ENCODE peak calls at places on chromosomes 2 and 18, in four cellular contexts. D, B, A and U are unnamed samples.

GRCh38 chr2:135898234-135898786 is 22.1 kb upstream of the MCM6 start:
- ATAC-seq in B (no peak), D (no peak), A (no peak), U (no peak)

GRCh38 chr2:47864566-47864965 is 41.7 kb downstream of the FBXO11 start:
- ATAC-seq in D (no peak), A (peak), B (no peak), U (no peak)

GRCh38 chr2:168626096-168626495 is 170.0 kb downstream of the CERS6 start:
- ATAC-seq in D (no peak), A (peak), B (no peak), U (no peak)

GRCh38 chr2:96501471-96501874 is 3.7 kb downstream of the NEURL3 start:
- ATAC-seq in B (no peak), A (peak), D (no peak), U (no peak)

GRCh38 chr2:128603411-128603924 is 284.8 kb upstream of the HS6ST1 start:
- ATAC-seq in B (no peak), D (peak), A (no peak), U (no peak)

GRCh38 chr2:106184394-106184793 is 9.7 kb downstream of the UXS1 start:
- ATAC-seq in B (no peak), D (no peak), A (peak), U (no peak)

GRCh38 chr2:6852210-6852609 is 13.5 kb downstream of the CMPK2 start:
- ATAC-seq in A (no peak), D (no peak), B (no peak), U (no peak)

GRCh38 chr18:49758263-49758610 is 55.1 kb downstream of the ACAA2 start:
- ATAC-seq in D (no peak), A (no peak), B (peak), U (no peak)

GRCh38 chr18:55988537-55988936 is 400.5 kb upstream of the TCF4 start:
- ATAC-seq in B (no peak), A (no peak), D (peak), U (peak)

GRCh38 chr2:39762448-39762847 is 16.6 kb downstream of the THUMPD2 start:
- ATAC-seq in B (no peak), D (no peak), A (no peak), U (no peak)

GRCh38 chr2:105403785-105404698 is 5.2 kb upstream of the FHL2 start:
- ATAC-seq in A (no peak), B (peak), D (peak), U (no peak)

GRCh38 chr2:72888438-72889202 is 1.4 kb downstream of the SPR start:
- ATAC-seq in A (no peak), B (no peak), D (no peak), U (no peak)

GRCh38 chr18:42141439-42141838 is 186.4 kb downstream of the PIK3C3 start:
- ATAC-seq in B (no peak), D (no peak), A (no peak), U (no peak)

GRCh38 chr18:66949419-66949818 is 345.5 kb upstream of the CDH19 start:
- ATAC-seq in D (no peak), A (no peak), B (no peak), U (no peak)

GRCh38 chr2:12606472-12607000 is 110.2 kb upstream of the TRIB2 start:
- ATAC-seq in B (no peak), D (peak), A (no peak), U (no peak)

GRCh38 chr2:134140251-134140661 is 113.6 kb upstream of the MGAT5 start:
- ATAC-seq in D (no peak), A (no peak), B (no peak), U (no peak)

GRCh38 chr2:84276585-84277255 is 182.4 kb downstream of the SUCLG1 start:
- ATAC-seq in D (no peak), A (no peak), B (no peak), U (no peak)

GRCh38 chr2:237184192-237184922 is 98.7 kb downstream of the COPS8 start:
- ATAC-seq in B (peak), D (peak), A (no peak), U (no peak)

GRCh38 chr2:134250840-134251461 is 2.9 kb upstream of the MGAT5 start:
- ATAC-seq in B (no peak), A (peak), D (no peak), U (no peak)

GRCh38 chr2:9637330-9637729 is 6.5 kb upstream of the YWHAQ start:
- ATAC-seq in B (peak), D (no peak), A (peak), U (no peak)

GRCh38 chr2:102005989-102006885 is 14.5 kb downstream of the IL1R2 start:
- ATAC-seq in D (peak), A (peak), B (peak), U (peak)

GRCh38 chr2:17163628-17164027 is 354.6 kb downstream of the RAD51AP2 start:
- ATAC-seq in D (no peak), B (no peak), A (no peak), U (no peak)

GRCh38 chr18:53101719-53102118 is 761.7 kb downstream of the DCC start:
- ATAC-seq in A (no peak), D (no peak), B (no peak), U (no peak)

GRCh38 chr2:85165291-85165690 is 32.1 kb downstream of the TCF7L1 start:
- ATAC-seq in D (no peak), B (no peak), A (no peak), U (no peak)

GRCh38 chr2:42184346-42184745 is 15.2 kb downstream of the EML4 start:
- ATAC-seq in B (no peak), A (no peak), D (no peak), U (no peak)

GRCh38 chr2:130381619-130382018 is 25.8 kb downstream of the PTPN18 start:
- ATAC-seq in B (no peak), D (no peak), A (peak), U (no peak)

GRCh38 chr18:32469190-32469611 is 1.5 kb downstream of the GAREM1 start:
- ATAC-seq in A (no peak), B (peak), D (no peak), U (no peak)

GRCh38 chr2:134855709-134856108 is 17.3 kb downstream of the ACMSD start:
- ATAC-seq in B (peak), D (no peak), A (no peak), U (no peak)

GRCh38 chr18:63218472-63218871 is 101.1 kb downstream of the BCL2 start:
- ATAC-seq in B (no peak), D (peak), A (no peak), U (no peak)

GRCh38 chr2:130846233-130846632 is 9.5 kb downstream of the ARHGEF4 start:
- ATAC-seq in A (no peak), B (no peak), D (no peak), U (no peak)

GRCh38 chr2:144471316-144472045 is 48.4 kb downstream of the ZEB2 start:
- ATAC-seq in A (peak), B (no peak), D (no peak), U (no peak)

GRCh38 chr18:37577051-37577611 is 11.5 kb upstream of the CELF4 start:
- ATAC-seq in A (no peak), D (peak), B (no peak), U (no peak)

GRCh38 chr2:172927381-172928357 is 148.0 kb upstream of the MAP3K20 start:
- ATAC-seq in B (no peak), D (peak), A (no peak), U (peak)

GRCh38 chr2:238362611-238363010 is 42.3 kb downstream of the TRAF3IP1 start:
- ATAC-seq in A (no peak), D (no peak), B (no peak), U (no peak)

GRCh38 chr18:58394046-58394445 is 234.8 kb downstream of the ALPK2 start:
- ATAC-seq in B (no peak), A (no peak), D (no peak), U (no peak)

GRCh38 chr2:61354486-61355197 is 116.2 kb downstream of the USP34 start:
- ATAC-seq in D (no peak), B (no peak), A (no peak), U (no peak)

GRCh38 chr2:72713857-72714256 is 112.0 kb downstream of the EXOC6B start:
- ATAC-seq in D (no peak), B (peak), A (no peak), U (no peak)

DNA sequence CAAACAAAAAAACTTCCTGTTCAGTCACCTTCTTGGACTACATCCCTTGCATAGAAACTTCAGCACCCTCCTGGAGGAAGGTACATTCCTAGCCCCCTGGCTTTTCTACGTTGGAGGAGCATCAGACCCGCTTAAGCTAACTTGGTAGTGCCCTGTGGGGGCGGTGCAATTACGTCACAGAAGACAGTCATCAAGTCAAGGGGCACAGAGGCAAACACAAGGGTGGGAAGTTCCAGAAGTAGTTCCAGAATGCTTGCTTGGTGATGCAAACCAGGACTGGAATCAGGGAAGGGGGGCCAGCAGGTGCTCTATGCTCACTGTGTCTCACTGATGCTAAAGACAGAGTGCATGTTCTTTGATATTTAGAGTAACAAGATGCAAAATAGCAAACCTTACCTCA is 15.2 kb upstream of the AGFG1 start:
- ATAC-seq in A (no peak), D (no peak), B (peak), U (no peak)
- TF ChIP-seq EP300 in A (no peak), D (no peak), B (no peak), U (no peak)

GRCh38 chr2:200087451-200087850 is 132.1 kb downstream of the MAIP1 start:
- ATAC-seq in B (no peak), D (no peak), A (no peak), U (no peak)
- TF ChIP-seq EP300 in B (no peak), D (no peak), A (no peak), U (no peak)

GRCh38 chr2:80164375-80164774 is 140.2 kb downstream of the LRRTM1 start:
- ATAC-seq in D (no peak), B (no peak), A (no peak), U (no peak)
- TF ChIP-seq EP300 in D (no peak), B (no peak), A (no peak), U (no peak)

DNA sequence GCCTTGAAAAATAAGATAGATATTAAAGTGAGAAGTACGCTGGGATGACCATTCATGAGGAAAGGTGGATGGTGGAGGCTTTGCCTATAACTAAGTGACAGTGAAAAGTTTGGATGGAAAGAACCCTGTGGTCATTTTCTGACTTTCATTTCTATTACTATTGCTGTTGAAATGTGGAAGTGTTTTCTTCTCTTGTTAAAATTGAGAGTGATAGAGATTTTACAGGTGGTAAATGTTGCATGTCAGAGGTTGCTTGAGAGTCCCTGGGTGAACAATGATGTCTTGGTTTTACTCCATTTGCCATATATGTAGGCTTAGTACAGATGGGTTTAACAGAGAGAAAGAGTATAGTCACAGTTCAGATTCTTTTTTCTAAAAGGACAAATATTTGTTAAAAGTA is 18.4 kb downstream of the NCOA1 start:
- ATAC-seq in B (no peak), D (no peak), A (peak), U (no peak)
- TF ChIP-seq EP300 in B (no peak), D (no peak), A (peak), U (no peak)

GRCh38 chr2:43491070-43491639 is 104.7 kb downstream of the THADA start:
- ATAC-seq in D (no peak), A (peak), B (no peak), U (no peak)
- TF ChIP-seq EP300 in D (no peak), A (no peak), B (no peak), U (no peak)

GRCh38 chr18:51012441-51012840 is 17.6 kb upstream of the SMAD4 start:
- ATAC-seq in B (no peak), D (no peak), A (no peak), U (no peak)
- TF ChIP-seq EP300 in B (no peak), D (no peak), A (no peak), U (no peak)

GRCh38 chr18:36387296-36387695 is 89.8 kb downstream of the FHOD3 start:
- ATAC-seq in D (no peak), B (no peak), A (peak), U (no peak)
- TF ChIP-seq EP300 in D (no peak), B (no peak), A (no peak), U (no peak)

GRCh38 chr2:190891913-190892312 is 11.3 kb downstream of the GLS start:
- ATAC-seq in B (no peak), D (no peak), A (no peak), U (no peak)

GRCh38 chr2:190893157-190893556 is 12.5 kb downstream of the GLS start:
- ATAC-seq in D (no peak), B (no peak), A (no peak), U (no peak)

GRCh38 chr2:190891370-190891769 is 10.7 kb downstream of the GLS start:
- ATAC-seq in B (no peak), D (peak), A (peak), U (no peak)

DNA sequence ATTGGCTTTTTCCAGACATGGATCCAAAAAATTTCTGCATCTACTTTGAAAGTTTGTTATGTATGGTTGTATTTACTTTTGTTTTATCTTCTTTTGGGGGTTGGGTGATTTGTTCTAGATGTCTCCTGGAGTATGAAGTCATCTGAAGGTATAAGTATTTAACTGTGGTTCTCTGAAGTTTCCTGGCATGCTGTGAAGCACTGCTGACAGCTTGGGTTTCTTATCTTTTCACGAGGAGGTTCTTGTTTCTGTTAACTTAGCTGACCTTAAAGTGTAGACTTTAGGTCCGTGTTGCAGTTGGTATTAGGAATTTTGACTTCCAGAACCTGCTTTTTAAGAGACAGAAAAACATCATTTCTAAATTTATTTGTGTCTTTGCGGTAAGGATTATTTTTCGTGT is 15.9 kb downstream of the GLS start:
- ATAC-seq in D (no peak), A (no peak), B (no peak), U (no peak)
- TF ChIP-seq EP300 in D (no peak), A (no peak), B (no peak), U (no peak)